ENCODE peak calls at places on chromosomes 11 and 22, in five cellular contexts. W is upper lobe of right lung; L is effector CD4-positive, alpha-beta T cell; H is NCI-H1092 treated with DMSO at 0.1 percent for 48 hours; O is HEK293T. D is an unnamed sample.
A peak's percentile ranks its signal among the peaks of the same experiment; 100 is the strongest.

GRCh38 chr11:103680861-103681260 is 355.6 kb upstream of the DDI1 start:
- DNase-seq in H (no peak), O (no peak), L (no peak), W (no peak), D (no peak)

GRCh38 chr11:120354779-120355178 is 18.6 kb downstream of the ARHGEF12 start:
- DNase-seq in O (no peak), L (no peak), W (no peak), H (no peak), D (no peak)

GRCh38 chr22:17241571-17242310 is 22.5 kb upstream of the ADA2 start:
- DNase-seq in L (no peak), W (no peak), O (no peak), H (no peak), D (no peak)

GRCh38 chr11:130118636-130119387 is 40.8 kb upstream of the ST14 start:
- DNase-seq in H (no peak), W (no peak), O (no peak), L (no peak), D (no peak)

GRCh38 chr11:48263416-48263911 is at the start of gene OR4X1:
- DNase-seq in L (no peak), H (no peak), W (no peak), O (no peak), D (no peak)

GRCh38 chr11:10660323-10660722 is 33.2 kb downstream of the IRAG1 start:
- DNase-seq in O (no peak), L (no peak), H (no peak), W (no peak), D (no peak)

GRCh38 chr11:61923166-61924015 is 6.0 kb upstream of the RAB3IL1 start:
- DNase-seq in L (no peak), O (no peak), H (no peak), W (no peak), D (no peak)

GRCh38 chr11:128840137-128840536 is 27.0 kb downstream of the KCNJ1 start:
- DNase-seq in L (no peak), W (no peak), O (no peak), H (no peak), D (no peak)

GRCh38 chr22:41240377-41241132 is at the start of gene CHADL:
- DNase-seq in L (no peak), H (no peak), W (no peak), O (no peak), D (peak; percentile 1)

GRCh38 chr11:63698976-63699733 is 17.9 kb downstream of the RTN3 start:
- DNase-seq in W (no peak), O (no peak), L (no peak), H (no peak), D (no peak)

GRCh38 chr11:45226901-45227300 is 59.2 kb downstream of the SYT13 start:
- DNase-seq in O (no peak), W (no peak), H (no peak), L (no peak), D (no peak)

GRCh38 chr11:64996710-64997380 is at the start of gene BATF2:
- DNase-seq in O (peak; percentile 75), H (peak; percentile 69), W (peak; percentile 90), L (no peak), D (peak; percentile 56)

GRCh38 chr11:64590763-64591221 is at the start of gene SLC22A12:
- DNase-seq in W (peak; percentile 58), L (no peak), H (no peak), O (no peak), D (no peak)

GRCh38 chr22:30573594-30574094 is 821 bp downstream of the GAL3ST1 start:
- DNase-seq in L (no peak), W (no peak), O (no peak), H (no peak), D (peak; percentile 11)

GRCh38 chr22:47784991-47785390 is 1022.5 kb downstream of the TBC1D22A start:
- DNase-seq in H (no peak), W (no peak), O (no peak), L (no peak), D (no peak)

GRCh38 chr22:18067121-18067520 is 10.7 kb upstream of the PEX26 start:
- DNase-seq in W (no peak), O (no peak), L (no peak), H (no peak), D (no peak)

GRCh38 chr22:42957958-42958357 is 57.0 kb downstream of the PACSIN2 start:
- DNase-seq in O (no peak), L (no peak), H (no peak), W (no peak), D (no peak)

GRCh38 chr11:4643084-4643483 is 698 bp upstream of the OR51E1 start:
- DNase-seq in W (no peak), H (no peak), L (no peak), O (no peak), D (no peak)

GRCh38 chr11:535519-536454 is at the start of gene HRAS:
- DNase-seq in O (peak; percentile 100), H (peak; percentile 93), W (peak; percentile 97), L (peak; percentile 94), D (peak; percentile 98)

GRCh38 chr11:69912911-69913451 is 93.8 kb upstream of the FGF3 start:
- DNase-seq in L (no peak), W (peak; percentile 61), O (no peak), H (no peak), D (no peak)

GRCh38 chr11:36436589-36436988 is 73.5 kb downstream of the TRAF6 start:
- DNase-seq in O (no peak), H (no peak), W (no peak), L (no peak), D (no peak)

GRCh38 chr11:43802509-43802908 is 78.1 kb upstream of the ALKBH3 start:
- DNase-seq in O (peak; percentile 7), L (no peak), H (no peak), W (no peak), D (no peak)

GRCh38 chr11:12397953-12398352 is 20.6 kb downstream of the PARVA start:
- DNase-seq in L (no peak), H (no peak), O (no peak), W (no peak), D (no peak)

GRCh38 chr22:44379817-44380560 is 67.2 kb upstream of the SHISAL1 start:
- DNase-seq in H (no peak), L (no peak), O (no peak), W (peak; percentile 37), D (peak; percentile 9)

GRCh38 chr22:44746836-44747519 is 5.4 kb upstream of the ARHGAP8 start:
- DNase-seq in L (no peak), H (no peak), W (no peak), O (no peak), D (peak; percentile 10)

GRCh38 chr11:19935507-19935906 is 222.9 kb downstream of the NAV2 start:
- DNase-seq in L (no peak), H (no peak), O (no peak), W (no peak), D (no peak)

GRCh38 chr11:117814766-117815261 is 9.7 kb downstream of the FXYD2 start:
- DNase-seq in O (no peak), W (peak; percentile 79), H (peak; percentile 95), L (peak; percentile 75), D (peak; percentile 90)

GRCh38 chr11:65863889-65864757 is 3.9 kb downstream of the MUS81 start:
- DNase-seq in O (no peak), L (no peak), H (no peak), W (peak; percentile 54), D (no peak)

GRCh38 chr11:122822241-122822640 is 16.1 kb upstream of the CRTAM start:
- DNase-seq in W (no peak), H (no peak), O (no peak), L (no peak), D (no peak)

GRCh38 chr11:73139476-73140198 is 2.5 kb downstream of the FCHSD2 start:
- DNase-seq in L (no peak), O (no peak), H (no peak), W (no peak), D (no peak)

GRCh38 chr11:133576351-133576750 is 44.0 kb upstream of the OPCML start:
- DNase-seq in W (no peak), O (no peak), L (no peak), H (no peak), D (no peak)

GRCh38 chr22:32791056-32791455 is 10.4 kb upstream of the TIMP3 start:
- DNase-seq in W (no peak), H (no peak), O (no peak), L (no peak), D (no peak)

D was measured in NCI-H1417.